ENCODE peak calls at places on chromosomes 2 and 18, in ten cellular contexts. One of them, this sample, is unnamed.

GRCh38 chr2:38792751-38793150 is 14.7 kb downstream of the GEMIN6 start:
- DNase-seq in MCF 10A: no peak
- DNase-seq in SK-N-SH: no peak
- DNase-seq in NCI-H2081: no peak
- DNase-seq in HT1080: no peak
- DNase-seq in activated CD8-positive, alpha-beta memory T cell treated with anti-CD3 and anti-CD28 coated beads, Interleukin-2, amount 50 U/mL, for 48 hours: no peak
- DNase-seq in G401: no peak
- DNase-seq in sciatic nerve: no peak
- DNase-seq in AG08395: no peak
- DNase-seq in heart left ventricle: no peak
- DNase-seq in this sample: no peak

GRCh38 chr18:36130039-36130831 is 536 bp downstream of the ELP2 start:
- DNase-seq in MCF 10A: no peak
- DNase-seq in SK-N-SH: peak
- DNase-seq in NCI-H2081: no peak
- DNase-seq in HT1080: no peak
- DNase-seq in activated CD8-positive, alpha-beta memory T cell treated with anti-CD3 and anti-CD28 coated beads, Interleukin-2, amount 50 U/mL, for 48 hours: no peak
- DNase-seq in G401: no peak
- DNase-seq in sciatic nerve: no peak
- DNase-seq in AG08395: no peak
- DNase-seq in heart left ventricle: no peak
- DNase-seq in this sample: no peak

GRCh38 chr2:216294305-216294704 is 78.0 kb downstream of the MARCHF4 start:
- DNase-seq in MCF 10A: no peak
- DNase-seq in SK-N-SH: no peak
- DNase-seq in NCI-H2081: no peak
- DNase-seq in HT1080: no peak
- DNase-seq in activated CD8-positive, alpha-beta memory T cell treated with anti-CD3 and anti-CD28 coated beads, Interleukin-2, amount 50 U/mL, for 48 hours: no peak
- DNase-seq in G401: no peak
- DNase-seq in sciatic nerve: no peak
- DNase-seq in AG08395: no peak
- DNase-seq in heart left ventricle: no peak
- DNase-seq in this sample: no peak

GRCh38 chr2:234444888-234445287 is 52.0 kb downstream of the ARL4C start:
- DNase-seq in MCF 10A: no peak
- DNase-seq in SK-N-SH: no peak
- DNase-seq in NCI-H2081: no peak
- DNase-seq in HT1080: peak
- DNase-seq in activated CD8-positive, alpha-beta memory T cell treated with anti-CD3 and anti-CD28 coated beads, Interleukin-2, amount 50 U/mL, for 48 hours: no peak
- DNase-seq in G401: no peak
- DNase-seq in sciatic nerve: peak
- DNase-seq in AG08395: peak
- DNase-seq in heart left ventricle: peak
- DNase-seq in this sample: peak

GRCh38 chr2:174577967-174578589 is 19.5 kb downstream of the WIPF1 start:
- DNase-seq in MCF 10A: peak
- DNase-seq in SK-N-SH: peak
- DNase-seq in NCI-H2081: no peak
- DNase-seq in HT1080: peak
- DNase-seq in activated CD8-positive, alpha-beta memory T cell treated with anti-CD3 and anti-CD28 coated beads, Interleukin-2, amount 50 U/mL, for 48 hours: no peak
- DNase-seq in G401: peak
- DNase-seq in sciatic nerve: no peak
- DNase-seq in AG08395: peak
- DNase-seq in heart left ventricle: no peak
- DNase-seq in this sample: no peak

GRCh38 chr2:101080214-101081068 is 70.7 kb downstream of the TBC1D8 start:
- DNase-seq in MCF 10A: peak
- DNase-seq in SK-N-SH: no peak
- DNase-seq in NCI-H2081: no peak
- DNase-seq in HT1080: no peak
- DNase-seq in activated CD8-positive, alpha-beta memory T cell treated with anti-CD3 and anti-CD28 coated beads, Interleukin-2, amount 50 U/mL, for 48 hours: no peak
- DNase-seq in G401: no peak
- DNase-seq in sciatic nerve: no peak
- DNase-seq in AG08395: no peak
- DNase-seq in heart left ventricle: no peak
- DNase-seq in this sample: no peak

GRCh38 chr2:47246646-47247045 is 91.5 kb upstream of the STPG4 start:
- DNase-seq in MCF 10A: no peak
- DNase-seq in SK-N-SH: no peak
- DNase-seq in NCI-H2081: no peak
- DNase-seq in HT1080: no peak
- DNase-seq in activated CD8-positive, alpha-beta memory T cell treated with anti-CD3 and anti-CD28 coated beads, Interleukin-2, amount 50 U/mL, for 48 hours: no peak
- DNase-seq in G401: no peak
- DNase-seq in sciatic nerve: no peak
- DNase-seq in AG08395: no peak
- DNase-seq in heart left ventricle: no peak
- DNase-seq in this sample: no peak

GRCh38 chr2:100733344-100734187 is 86.4 kb upstream of the NPAS2 start:
- DNase-seq in MCF 10A: peak
- DNase-seq in SK-N-SH: no peak
- DNase-seq in NCI-H2081: no peak
- DNase-seq in HT1080: peak
- DNase-seq in activated CD8-positive, alpha-beta memory T cell treated with anti-CD3 and anti-CD28 coated beads, Interleukin-2, amount 50 U/mL, for 48 hours: no peak
- DNase-seq in G401: no peak
- DNase-seq in sciatic nerve: no peak
- DNase-seq in AG08395: peak
- DNase-seq in heart left ventricle: peak
- DNase-seq in this sample: peak

GRCh38 chr2:230701308-230701707 is 11.3 kb upstream of the CAB39 start:
- DNase-seq in MCF 10A: no peak
- DNase-seq in SK-N-SH: no peak
- DNase-seq in NCI-H2081: no peak
- DNase-seq in HT1080: no peak
- DNase-seq in activated CD8-positive, alpha-beta memory T cell treated with anti-CD3 and anti-CD28 coated beads, Interleukin-2, amount 50 U/mL, for 48 hours: no peak
- DNase-seq in G401: no peak
- DNase-seq in sciatic nerve: no peak
- DNase-seq in AG08395: no peak
- DNase-seq in heart left ventricle: no peak
- DNase-seq in this sample: no peak

This sample was measured in GM04504.